ENCODE peak calls at places on chromosomes 12 and 14, in ten cellular contexts. One of them, this sample, is unnamed.

GRCh38 chr12:47236109-47236714 is 156.5 kb upstream of the AMIGO2 start:
- DNase-seq in D341Med: no peak
- DNase-seq in GM23338: no peak
- DNase-seq in cardiac muscle cell: peak
- DNase-seq in putamen: no peak
- DNase-seq in GDM1: no peak
- DNase-seq in HCT116: no peak
- DNase-seq in activated naive CD4-positive, alpha-beta T cell: no peak
- DNase-seq in Karpas-422: no peak
- DNase-seq in effector memory CD8-positive, alpha-beta T cell: no peak
- DNase-seq in this sample: no peak

GRCh38 chr12:124385219-124385969 is 90.5 kb downstream of the RFLNA start:
- DNase-seq in effector memory CD8-positive, alpha-beta T cell: no peak
- DNase-seq in GM23338: no peak
- DNase-seq in Karpas-422: no peak
- DNase-seq in GDM1: no peak
- DNase-seq in activated naive CD4-positive, alpha-beta T cell: no peak
- DNase-seq in cardiac muscle cell: peak
- DNase-seq in putamen: no peak
- DNase-seq in D341Med: no peak
- DNase-seq in HCT116: no peak
- DNase-seq in this sample: no peak

GRCh38 chr12:129871991-129872969 is 31.5 kb downstream of the TMEM132D start:
- DNase-seq in GM23338: peak
- DNase-seq in Karpas-422: no peak
- DNase-seq in putamen: no peak
- DNase-seq in cardiac muscle cell: no peak
- DNase-seq in activated naive CD4-positive, alpha-beta T cell: no peak
- DNase-seq in GDM1: no peak
- DNase-seq in D341Med: peak
- DNase-seq in HCT116: no peak
- DNase-seq in effector memory CD8-positive, alpha-beta T cell: no peak
- DNase-seq in this sample: no peak

GRCh38 chr12:91381309-91381804 is 198.7 kb upstream of the DCN start:
- DNase-seq in GM23338: peak
- DNase-seq in D341Med: peak
- DNase-seq in effector memory CD8-positive, alpha-beta T cell: no peak
- DNase-seq in Karpas-422: peak
- DNase-seq in HCT116: no peak
- DNase-seq in activated naive CD4-positive, alpha-beta T cell: no peak
- DNase-seq in putamen: peak
- DNase-seq in cardiac muscle cell: peak
- DNase-seq in GDM1: no peak
- DNase-seq in this sample: no peak

GRCh38 chr12:93127582-93128331 is 198.7 kb upstream of the EEA1 start:
- DNase-seq in putamen: no peak
- DNase-seq in Karpas-422: peak
- DNase-seq in effector memory CD8-positive, alpha-beta T cell: no peak
- DNase-seq in D341Med: no peak
- DNase-seq in cardiac muscle cell: peak
- DNase-seq in HCT116: no peak
- DNase-seq in GDM1: no peak
- DNase-seq in activated naive CD4-positive, alpha-beta T cell: no peak
- DNase-seq in GM23338: peak
- DNase-seq in this sample: peak

GRCh38 chr14:78863143-78863542 is 693.0 kb downstream of the NRXN3 start:
- DNase-seq in Karpas-422: peak
- DNase-seq in activated naive CD4-positive, alpha-beta T cell: no peak
- DNase-seq in effector memory CD8-positive, alpha-beta T cell: no peak
- DNase-seq in GDM1: no peak
- DNase-seq in HCT116: no peak
- DNase-seq in putamen: no peak
- DNase-seq in cardiac muscle cell: peak
- DNase-seq in GM23338: peak
- DNase-seq in D341Med: no peak
- DNase-seq in this sample: no peak

GRCh38 chr12:51923506-51924365 is 16.4 kb downstream of the ACVRL1 start:
- DNase-seq in Karpas-422: peak
- DNase-seq in D341Med: peak
- DNase-seq in GDM1: no peak
- DNase-seq in HCT116: no peak
- DNase-seq in activated naive CD4-positive, alpha-beta T cell: peak
- DNase-seq in putamen: no peak
- DNase-seq in GM23338: peak
- DNase-seq in effector memory CD8-positive, alpha-beta T cell: peak
- DNase-seq in cardiac muscle cell: peak
- DNase-seq in this sample: no peak

GRCh38 chr12:113196996-113197395 is 11.5 kb downstream of the RITA1 start:
- DNase-seq in Karpas-422: peak
- DNase-seq in activated naive CD4-positive, alpha-beta T cell: no peak
- DNase-seq in HCT116: peak
- DNase-seq in D341Med: peak
- DNase-seq in cardiac muscle cell: peak
- DNase-seq in GDM1: peak
- DNase-seq in GM23338: peak
- DNase-seq in putamen: peak
- DNase-seq in effector memory CD8-positive, alpha-beta T cell: peak
- DNase-seq in this sample: no peak

GRCh38 chr12:50676761-50677160 is 87.1 kb upstream of the ATF1 start:
- DNase-seq in HCT116: no peak
- DNase-seq in GDM1: no peak
- DNase-seq in GM23338: no peak
- DNase-seq in Karpas-422: no peak
- DNase-seq in activated naive CD4-positive, alpha-beta T cell: no peak
- DNase-seq in putamen: no peak
- DNase-seq in D341Med: no peak
- DNase-seq in cardiac muscle cell: no peak
- DNase-seq in effector memory CD8-positive, alpha-beta T cell: no peak
- DNase-seq in this sample: no peak

GRCh38 chr12:5901416-5901815 is 43.6 kb downstream of the ANO2 start:
- DNase-seq in effector memory CD8-positive, alpha-beta T cell: no peak
- DNase-seq in GDM1: no peak
- DNase-seq in cardiac muscle cell: no peak
- DNase-seq in activated naive CD4-positive, alpha-beta T cell: no peak
- DNase-seq in HCT116: no peak
- DNase-seq in D341Med: no peak
- DNase-seq in GM23338: no peak
- DNase-seq in putamen: no peak
- DNase-seq in Karpas-422: no peak
- DNase-seq in this sample: no peak

GRCh38 chr12:3295648-3296408 is 195.2 kb upstream of the PRMT8 start:
- DNase-seq in GDM1: no peak
- DNase-seq in D341Med: no peak
- DNase-seq in effector memory CD8-positive, alpha-beta T cell: no peak
- DNase-seq in activated naive CD4-positive, alpha-beta T cell: no peak
- DNase-seq in GM23338: no peak
- DNase-seq in HCT116: no peak
- DNase-seq in Karpas-422: no peak
- DNase-seq in putamen: no peak
- DNase-seq in cardiac muscle cell: peak
- DNase-seq in this sample: no peak

GRCh38 chr12:130041983-130042812 is 120.1 kb upstream of the FZD10 start:
- DNase-seq in putamen: peak
- DNase-seq in cardiac muscle cell: no peak
- DNase-seq in HCT116: no peak
- DNase-seq in Karpas-422: no peak
- DNase-seq in activated naive CD4-positive, alpha-beta T cell: peak
- DNase-seq in effector memory CD8-positive, alpha-beta T cell: no peak
- DNase-seq in D341Med: peak
- DNase-seq in GDM1: no peak
- DNase-seq in GM23338: peak
- DNase-seq in this sample: no peak

GRCh38 chr12:92505373-92506340 is 197.1 kb upstream of the PLEKHG7 start:
- DNase-seq in cardiac muscle cell: peak
- DNase-seq in HCT116: no peak
- DNase-seq in effector memory CD8-positive, alpha-beta T cell: peak
- DNase-seq in Karpas-422: no peak
- DNase-seq in GM23338: no peak
- DNase-seq in activated naive CD4-positive, alpha-beta T cell: peak
- DNase-seq in D341Med: peak
- DNase-seq in GDM1: peak
- DNase-seq in putamen: peak
- DNase-seq in this sample: peak

GRCh38 chr14:50675597-50675996 is 7.5 kb upstream of the SAV1 start:
- DNase-seq in Karpas-422: no peak
- DNase-seq in HCT116: no peak
- DNase-seq in cardiac muscle cell: no peak
- DNase-seq in activated naive CD4-positive, alpha-beta T cell: no peak
- DNase-seq in putamen: no peak
- DNase-seq in GM23338: peak
- DNase-seq in D341Med: no peak
- DNase-seq in effector memory CD8-positive, alpha-beta T cell: no peak
- DNase-seq in GDM1: no peak
- DNase-seq in this sample: no peak

GRCh38 chr12:119334459-119335170 is at the start of gene CCDC60:
- DNase-seq in D341Med: peak
- DNase-seq in effector memory CD8-positive, alpha-beta T cell: no peak
- DNase-seq in GDM1: no peak
- DNase-seq in putamen: no peak
- DNase-seq in Karpas-422: no peak
- DNase-seq in HCT116: no peak
- DNase-seq in cardiac muscle cell: no peak
- DNase-seq in GM23338: peak
- DNase-seq in activated naive CD4-positive, alpha-beta T cell: no peak
- DNase-seq in this sample: no peak

GRCh38 chr12:117047810-117048584 is 51.2 kb downstream of the TESC start:
- DNase-seq in GM23338: no peak
- DNase-seq in Karpas-422: no peak
- DNase-seq in GDM1: no peak
- DNase-seq in putamen: no peak
- DNase-seq in cardiac muscle cell: peak
- DNase-seq in effector memory CD8-positive, alpha-beta T cell: no peak
- DNase-seq in activated naive CD4-positive, alpha-beta T cell: no peak
- DNase-seq in D341Med: no peak
- DNase-seq in HCT116: no peak
- DNase-seq in this sample: no peak

GRCh38 chr12:63897931-63898330 is 53.4 kb downstream of the SRGAP1 start:
- DNase-seq in Karpas-422: no peak
- DNase-seq in effector memory CD8-positive, alpha-beta T cell: no peak
- DNase-seq in putamen: no peak
- DNase-seq in activated naive CD4-positive, alpha-beta T cell: no peak
- DNase-seq in GM23338: peak
- DNase-seq in D341Med: no peak
- DNase-seq in HCT116: no peak
- DNase-seq in GDM1: peak
- DNase-seq in cardiac muscle cell: peak
- DNase-seq in this sample: no peak

GRCh38 chr12:56838602-56839488 is 75.7 kb downstream of the HSD17B6 start:
- DNase-seq in GDM1: no peak
- DNase-seq in D341Med: no peak
- DNase-seq in Karpas-422: no peak
- DNase-seq in effector memory CD8-positive, alpha-beta T cell: no peak
- DNase-seq in putamen: no peak
- DNase-seq in cardiac muscle cell: peak
- DNase-seq in GM23338: no peak
- DNase-seq in HCT116: no peak
- DNase-seq in activated naive CD4-positive, alpha-beta T cell: no peak
- DNase-seq in this sample: no peak

GRCh38 chr12:51941669-51942455 is 9.6 kb upstream of the ACVR1B start:
- DNase-seq in activated naive CD4-positive, alpha-beta T cell: no peak
- DNase-seq in cardiac muscle cell: no peak
- DNase-seq in D341Med: no peak
- DNase-seq in putamen: no peak
- DNase-seq in HCT116: no peak
- DNase-seq in GDM1: no peak
- DNase-seq in effector memory CD8-positive, alpha-beta T cell: no peak
- DNase-seq in Karpas-422: no peak
- DNase-seq in GM23338: no peak
- DNase-seq in this sample: no peak